ENCODE peak calls at places on chromosomes 2 and 18, in seven cellular contexts. R is tibial artery; O is GM12878; T is CD8-positive, alpha-beta memory T cell; D is OCI-LY7; B is AG04450; W is psoas muscle. M is an unnamed sample.

GRCh38 chr2:11550901-11551568 is 17.2 kb downstream of the GREB1 start:
- DNase-seq in R (no peak), O (no peak), T (no peak), D (no peak), B (no peak), W (no peak), M (no peak)

GRCh38 chr2:126707191-126707590 is 51.2 kb downstream of the GYPC start:
- DNase-seq in R (no peak), O (no peak), T (no peak), D (no peak), B (no peak), W (no peak), M (no peak)

GRCh38 chr2:168465594-168465993 is 9.5 kb downstream of the CERS6 start:
- DNase-seq in R (no peak), O (no peak), T (no peak), D (no peak), B (no peak), W (no peak), M (no peak)

GRCh38 chr2:114698504-114698903 is 256.1 kb downstream of the DPP10 start:
- DNase-seq in R (no peak), O (no peak), T (no peak), D (no peak), B (no peak), W (no peak), M (no peak)

GRCh38 chr2:72757177-72757775 is 68.6 kb downstream of the EXOC6B start:
- DNase-seq in R (no peak), O (no peak), T (no peak), D (no peak), B (no peak), W (no peak), M (no peak)

GRCh38 chr2:25252291-25253152 is 84.1 kb upstream of the POMC start:
- DNase-seq in R (peak), O (no peak), T (peak), D (no peak), B (no peak), W (peak), M (no peak)

GRCh38 chr18:49227456-49227855 is 233.0 kb downstream of the DYM start:
- DNase-seq in R (no peak), O (no peak), T (peak), D (no peak), B (no peak), W (no peak), M (no peak)

GRCh38 chr2:69177785-69178636 is 165.0 kb downstream of the ANTXR1 start:
- DNase-seq in R (peak), O (no peak), T (no peak), D (no peak), B (peak), W (peak), M (no peak)

GRCh38 chr2:16330571-16331351 is 334.9 kb downstream of the CYRIA start:
- DNase-seq in R (no peak), O (no peak), T (no peak), D (no peak), B (no peak), W (no peak), M (no peak)

GRCh38 chr2:112585873-112586477 is 1.6 kb downstream of the CHCHD5 start:
- DNase-seq in R (no peak), O (no peak), T (no peak), D (no peak), B (no peak), W (no peak), M (no peak)

GRCh38 chr18:79400591-79401381 is 5.1 kb downstream of the NFATC1 start:
- DNase-seq in R (no peak), O (peak), T (peak), D (peak), B (no peak), W (peak), M (no peak)

GRCh38 chr18:79397830-79398761 is 2.4 kb downstream of the NFATC1 start:
- DNase-seq in R (no peak), O (no peak), T (no peak), D (peak), B (no peak), W (peak), M (no peak)

GRCh38 chr18:79397288-79397829 is 1.6 kb downstream of the NFATC1 start:
- DNase-seq in R (no peak), O (no peak), T (no peak), D (peak), B (no peak), W (no peak), M (no peak)

GRCh38 chr18:79400091-79400590 is 4.4 kb downstream of the NFATC1 start:
- DNase-seq in R (peak), O (no peak), T (peak), D (peak), B (no peak), W (peak), M (no peak)

GRCh38 chr18:79399275-79400081 is 3.7 kb downstream of the NFATC1 start:
- DNase-seq in R (no peak), O (no peak), T (peak), D (peak), B (no peak), W (no peak), M (no peak)
- H3K4me3 ChIP-seq in R (peak), O (peak), T (peak), D (peak), B (peak), W (peak), M (peak)

GRCh38 chr2:41445865-41446264 is 602.0 kb upstream of the PKDCC start:
- DNase-seq in R (no peak), O (no peak), T (no peak), D (no peak), B (no peak), W (no peak), M (no peak)
- H3K4me3 ChIP-seq in R (no peak), O (no peak), T (no peak), D (no peak), B (no peak), W (no peak), M (no peak)

GRCh38 chr2:31268344-31268743 is 34.4 kb downstream of the EHD3 start:
- DNase-seq in R (no peak), O (no peak), T (no peak), D (no peak), B (no peak), W (no peak), M (no peak)

GRCh38 chr2:31270871-31271270 is 36.9 kb downstream of the EHD3 start:
- DNase-seq in R (no peak), O (no peak), T (no peak), D (no peak), B (no peak), W (no peak), M (no peak)

GRCh38 chr2:31271851-31272267 is 37.9 kb downstream of the EHD3 start:
- DNase-seq in R (no peak), O (no peak), T (no peak), D (no peak), B (no peak), W (no peak), M (no peak)

GRCh38 chr2:31269087-31269486 is 35.1 kb downstream of the EHD3 start:
- DNase-seq in R (no peak), O (no peak), T (no peak), D (no peak), B (no peak), W (no peak), M (no peak)

GRCh38 chr2:31270136-31270535 is 36.2 kb downstream of the EHD3 start:
- DNase-seq in R (no peak), O (no peak), T (no peak), D (no peak), B (no peak), W (no peak), M (no peak)
- H3K4me3 ChIP-seq in R (no peak), O (no peak), T (no peak), D (no peak), B (no peak), W (no peak), M (no peak)

DNA sequence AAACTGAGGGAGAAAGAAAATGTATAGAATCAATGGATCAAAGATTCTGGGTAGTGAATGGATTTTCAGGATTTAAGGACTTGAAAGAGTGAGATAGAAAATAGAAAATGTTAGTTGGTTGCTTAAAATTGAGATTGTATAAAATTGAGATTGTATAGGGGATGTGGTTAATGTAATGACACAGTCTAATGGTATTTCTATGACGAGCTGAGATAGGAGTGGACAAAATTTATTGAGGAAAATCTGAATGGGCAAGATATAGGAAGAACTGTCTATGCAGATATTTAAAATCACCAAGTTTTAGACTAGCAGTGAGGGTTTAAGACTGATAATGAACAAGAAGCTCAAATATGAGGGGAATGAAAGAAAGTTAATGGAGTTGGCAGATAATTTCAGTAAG is 406.6 kb downstream of the NYAP2 start:
- DNase-seq in R (no peak), O (no peak), T (no peak), D (no peak), B (no peak), W (no peak), M (no peak)
- H3K4me3 ChIP-seq in R (no peak), O (no peak), T (no peak), D (no peak), B (no peak), W (no peak), M (no peak)

GRCh38 chr2:156327835-156328401 is 4.6 kb downstream of the NR4A2 start:
- DNase-seq in R (no peak), O (no peak), T (peak), D (no peak), B (no peak), W (no peak), M (no peak)
- H3K4me3 ChIP-seq in R (no peak), O (no peak), T (no peak), D (no peak), B (no peak), W (no peak), M (no peak)